ENCODE peak calls at places on chromosomes 5 and 9, in ten cellular contexts. I is anterior cingulate cortex; F is fibroblast of the conjunctiva; V is T-helper 22 cell; B is activated naive CD8-positive, alpha-beta T cell treated with anti-CD3 and anti-CD28 coated beads, Interleukin-2, amount 50 U/mL, for 24 hours; U is activated T-helper 1 cell treated with anti-CD3 and anti-CD28 coated beads, Interleukin-2, amount 50 U/mL, for 16 hours; G is stimulated activated CD4-positive, alpha-beta T cell treated with anti-CD3 and anti-CD28 coated beads, TNF-alpha, amount 100 ng/mL, for 1 hour; Z is G401; M is body of pancreas; J is astrocyte of the hippocampus. D is an unnamed sample.

GRCh38 chr9:133979921-133980863 is 11.9 kb downstream of the VAV2 start:
- DNase-seq in B (no peak), V (no peak), J (peak; percentile 36), Z (peak; percentile 43), I (no peak), F (no peak), G (no peak), M (peak; percentile 86), U (no peak), D (no peak)

GRCh38 chr9:131422241-131422792 is 28.4 kb downstream of the PRRC2B start:
- DNase-seq in G (no peak), B (no peak), I (no peak), Z (peak; percentile 73), U (no peak), M (peak; percentile 46), V (no peak), J (peak; percentile 54), F (no peak), D (no peak)

GRCh38 chr5:67257063-67257462 is 60.5 kb upstream of the CD180 start:
- DNase-seq in M (no peak), B (no peak), V (no peak), J (no peak), I (no peak), Z (no peak), F (no peak), U (no peak), G (no peak), D (no peak)

GRCh38 chr9:123327697-123328100 is 28.3 kb upstream of the CRB2 start:
- DNase-seq in F (no peak), U (no peak), G (no peak), M (peak; percentile 89), B (no peak), J (no peak), I (no peak), V (no peak), Z (peak; percentile 38), D (no peak)

GRCh38 chr5:78514427-78515345 is 133.9 kb downstream of the LHFPL2 start:
- DNase-seq in Z (no peak), G (no peak), B (no peak), F (no peak), M (no peak), U (no peak), J (no peak), I (no peak), V (no peak), D (no peak)

GRCh38 chr9:114981095-114981494 is 50.7 kb upstream of the TNFSF8 start:
- DNase-seq in U (no peak), Z (no peak), V (no peak), I (no peak), G (no peak), B (no peak), F (no peak), M (no peak), J (no peak), D (no peak)

GRCh38 chr5:123214193-123214592 is 125.2 kb downstream of the PRDM6 start:
- DNase-seq in G (no peak), I (no peak), V (no peak), B (no peak), F (no peak), J (no peak), Z (no peak), M (no peak), U (no peak), D (no peak)

GRCh38 chr9:95985656-95986055 is 110.2 kb downstream of the ERCC6L2 start:
- DNase-seq in F (no peak), V (no peak), I (no peak), M (no peak), U (no peak), B (no peak), Z (no peak), G (no peak), J (no peak), D (no peak)

GRCh38 chr5:54643679-54644078 is 126.1 kb downstream of the SNX18 start:
- DNase-seq in I (no peak), J (peak; percentile 76), V (no peak), B (no peak), G (no peak), Z (no peak), U (no peak), M (no peak), F (no peak), D (no peak)

GRCh38 chr5:125433457-125433856 is 687.0 kb upstream of the ZNF608 start:
- DNase-seq in G (no peak), J (no peak), B (no peak), V (no peak), F (no peak), U (no peak), M (no peak), I (no peak), Z (no peak), D (no peak)

GRCh38 chr5:115686692-115687054 is 60.8 kb upstream of the TMED7 start:
- DNase-seq in V (no peak), F (peak; percentile 17), B (no peak), U (no peak), G (no peak), I (no peak), M (no peak), Z (no peak), J (peak; percentile 70), D (no peak)

GRCh38 chr5:12174734-12175133 is 270.5 kb upstream of the CTNND2 start:
- DNase-seq in I (no peak), V (no peak), M (no peak), F (no peak), G (no peak), Z (no peak), J (no peak), U (no peak), B (no peak), D (no peak)

GRCh38 chr9:97534961-97535594 is 33.6 kb downstream of the TMOD1 start:
- DNase-seq in B (no peak), F (no peak), U (no peak), J (no peak), G (no peak), I (no peak), Z (no peak), V (no peak), M (no peak), D (no peak)

GRCh38 chr9:125690679-125691078 is 16.3 kb downstream of the MAPKAP1 start:
- DNase-seq in V (no peak), F (no peak), J (no peak), I (no peak), B (no peak), M (no peak), Z (no peak), G (no peak), U (no peak), D (no peak)

GRCh38 chr5:172909931-172910502 is 49.2 kb upstream of the RPL26L1 start:
- DNase-seq in Z (no peak), F (peak; percentile 78), M (no peak), V (no peak), I (no peak), B (no peak), G (no peak), U (no peak), J (no peak), D (no peak)

GRCh38 chr9:93682155-93682968 is 106.0 kb downstream of the PHF2 start:
- DNase-seq in M (peak; percentile 74), G (no peak), Z (peak; percentile 32), V (no peak), B (peak; percentile 75), I (peak; percentile 26), U (peak; percentile 38), F (peak; percentile 20), J (peak; percentile 66), D (peak; percentile 52)

D was measured in frontal cortex.